ENCODE peak calls at places on chromosome 12, in ten cellular contexts. T, V, S, R, X, O, Z, L, A and N are unnamed samples.

GRCh38 chr12:120235369-120236123 is 30.0 kb downstream of the PXN start:
- DNase-seq in L (no peak), T (no peak), Z (no peak), O (no peak), R (no peak), V (no peak), S (no peak), X (no peak), A (no peak), N (no peak)

GRCh38 chr12:47650469-47650868 is 55.4 kb downstream of the RPAP3 start:
- DNase-seq in V (no peak), A (no peak), R (no peak), T (no peak), O (no peak), S (no peak), X (no peak), L (no peak), Z (no peak), N (no peak)

GRCh38 chr12:4959381-4959780 is 49.7 kb downstream of the KCNA1 start:
- DNase-seq in X (no peak), Z (no peak), L (no peak), S (no peak), T (no peak), O (no peak), A (no peak), V (no peak), R (no peak), N (no peak)

GRCh38 chr12:713281-713875 is 39.0 kb upstream of the WNK1 start:
- DNase-seq in V (no peak), X (no peak), O (no peak), R (no peak), A (no peak), L (no peak), Z (no peak), T (peak), S (no peak), N (no peak)

GRCh38 chr12:5889381-5890047 is 55.5 kb downstream of the ANO2 start:
- DNase-seq in T (peak), O (no peak), L (no peak), R (no peak), V (no peak), Z (no peak), X (no peak), S (no peak), A (peak), N (no peak)

GRCh38 chr12:62434504-62435336 is 31.9 kb upstream of the MON2 start:
- DNase-seq in T (peak), S (no peak), O (no peak), V (no peak), A (no peak), X (no peak), Z (no peak), R (no peak), L (no peak), N (peak)

GRCh38 chr12:19234171-19234704 is 104.7 kb downstream of the PLEKHA5 start:
- DNase-seq in S (no peak), V (no peak), A (no peak), Z (no peak), O (no peak), T (no peak), L (no peak), R (no peak), X (no peak), N (no peak)

GRCh38 chr12:92185052-92185451 is 39.4 kb upstream of the BTG1 start:
- DNase-seq in S (no peak), A (no peak), V (no peak), L (no peak), X (no peak), Z (no peak), R (no peak), T (peak), O (no peak), N (no peak)

GRCh38 chr12:59036973-59037807 is 116.9 kb upstream of the LRIG3 start:
- DNase-seq in R (peak), V (no peak), Z (no peak), O (no peak), S (no peak), T (no peak), A (no peak), X (no peak), L (peak), N (no peak)

GRCh38 chr12:131795688-131796410 is 32.3 kb upstream of the MMP17 start:
- DNase-seq in L (no peak), R (no peak), S (no peak), V (no peak), X (no peak), O (no peak), T (no peak), A (no peak), Z (no peak), N (no peak)

GRCh38 chr12:32566663-32567634 is 112.2 kb upstream of the DNM1L start:
- DNase-seq in A (no peak), S (no peak), T (no peak), R (peak), X (no peak), O (no peak), Z (no peak), L (no peak), V (no peak), N (no peak)

GRCh38 chr12:91551927-91552326 is 369.3 kb upstream of the DCN start:
- DNase-seq in Z (no peak), O (no peak), R (no peak), S (no peak), X (no peak), L (no peak), V (peak), A (no peak), T (no peak), N (no peak)

GRCh38 chr12:111505601-111506036 is 93.5 kb downstream of the ATXN2 start:
- DNase-seq in V (no peak), O (no peak), A (no peak), R (no peak), L (no peak), Z (no peak), S (no peak), X (no peak), T (no peak), N (no peak)

GRCh38 chr12:119412811-119413794 is 78.6 kb downstream of the CCDC60 start:
- DNase-seq in O (peak), X (no peak), Z (no peak), A (peak), S (peak), R (peak), V (peak), T (peak), L (peak), N (no peak)

GRCh38 chr12:51954465-51955361 is 3.2 kb downstream of the ACVR1B start:
- DNase-seq in R (no peak), L (no peak), O (no peak), Z (no peak), T (no peak), S (no peak), V (no peak), A (peak), X (no peak), N (no peak)

GRCh38 chr12:66152732-66153131 is 17.1 kb downstream of the TMBIM4 start:
- DNase-seq in O (no peak), Z (no peak), S (no peak), V (no peak), L (no peak), X (no peak), T (no peak), R (no peak), A (no peak), N (no peak)

GRCh38 chr12:122749569-122750332 is 2.9 kb upstream of the DENR start:
- DNase-seq in Z (no peak), A (peak), X (no peak), L (no peak), T (no peak), V (no peak), S (no peak), O (no peak), R (no peak), N (no peak)

GRCh38 chr12:121925361-121925725 is 7.0 kb downstream of the CFAP251 start:
- DNase-seq in L (peak), Z (no peak), S (no peak), A (no peak), O (no peak), T (no peak), V (no peak), X (no peak), R (peak), N (no peak)

GRCh38 chr12:49806321-49806813 is 21.8 kb downstream of the NCKAP5L start:
- DNase-seq in O (no peak), S (no peak), T (no peak), L (no peak), A (no peak), X (no peak), Z (no peak), R (no peak), V (no peak), N (peak)

GRCh38 chr12:118979763-118980406 is 1.5 kb upstream of the SRRM4 start:
- DNase-seq in R (peak), A (peak), S (no peak), T (peak), O (peak), V (peak), X (no peak), Z (no peak), L (no peak), N (peak)

GRCh38 chr12:68455676-68456345 is 123.6 kb upstream of the MDM1 start:
- DNase-seq in L (no peak), Z (no peak), R (no peak), V (no peak), O (no peak), A (no peak), S (no peak), T (peak), X (no peak), N (no peak)

GRCh38 chr12:69415471-69416275 is 54.5 kb upstream of the FRS2 start:
- DNase-seq in O (no peak), T (peak), V (peak), L (peak), Z (no peak), R (peak), X (no peak), S (peak), A (peak), N (no peak)

GRCh38 chr12:100668939-100669536 is 95.6 kb downstream of the GAS2L3 start:
- DNase-seq in R (peak), T (peak), Z (no peak), V (peak), A (peak), S (peak), L (peak), X (peak), O (peak), N (peak)